ENCODE peak calls at places on chromosomes 13 and 19, in four cellular contexts. B, G, K and U are unnamed samples.

GRCh38 chr19:35294859-35295258 is 2.9 kb downstream of the MAG start:
- DNase-seq in B (no peak), K (no peak), G (no peak), U (no peak)

GRCh38 chr13:59178344-59178743 is 985.4 kb downstream of the DIAPH3 start:
- DNase-seq in K (no peak), B (no peak), G (peak; percentile 2), U (no peak)

GRCh38 chr13:94169783-94170513 is 309.5 kb downstream of the DCT start:
- DNase-seq in K (peak; percentile 23), B (no peak), G (no peak), U (peak; percentile 68)

GRCh38 chr13:108944760-108945159 is 315.3 kb downstream of the MYO16 start:
- DNase-seq in K (no peak), G (no peak), B (no peak), U (no peak)

GRCh38 chr19:10191347-10191746 is 3.4 kb downstream of the DNMT1 start:
- DNase-seq in K (peak; percentile 35), B (no peak), G (peak; percentile 46), U (peak; percentile 71)

GRCh38 chr13:111462221-111462764 is 141.9 kb downstream of the TEX29 start:
- DNase-seq in B (no peak), G (no peak), K (no peak), U (no peak)

GRCh38 chr13:23159205-23159586 is 21.6 kb upstream of the SGCG start:
- DNase-seq in B (peak; percentile 16), K (no peak), G (peak; percentile 31), U (no peak)

GRCh38 chr13:99694251-99694650 is 193.0 kb downstream of the TM9SF2 start:
- DNase-seq in G (no peak), B (no peak), K (no peak), U (no peak)

GRCh38 chr19:53868892-53869804 is 1.5 kb downstream of the MYADM start:
- DNase-seq in G (peak; percentile 90), B (peak; percentile 87), K (peak; percentile 91), U (peak; percentile 93)

GRCh38 chr19:4208385-4209094 is 20.8 kb upstream of the EBI3 start:
- DNase-seq in B (no peak), K (no peak), G (peak; percentile 50), U (no peak)

GRCh38 chr13:49693191-49693733 is 2.0 kb upstream of the EBPL start:
- DNase-seq in B (no peak), G (peak; percentile 76), K (no peak), U (no peak)

GRCh38 chr13:109744512-109745051 is 41.8 kb downstream of the IRS2 start:
- DNase-seq in B (no peak), K (no peak), G (peak; percentile 71), U (peak; percentile 70)

GRCh38 chr13:51457086-51457485 is 4.2 kb upstream of the INTS6 start:
- DNase-seq in B (no peak), G (no peak), K (no peak), U (no peak)

GRCh38 chr13:113937073-113937472 is 36.8 kb downstream of the C13orf46 start:
- DNase-seq in G (no peak), B (no peak), K (no peak), U (no peak)

GRCh38 chr13:25136872-25137623 is 35.0 kb downstream of the AMER2 start:
- DNase-seq in K (no peak), B (no peak), G (no peak), U (no peak)

GRCh38 chr13:49220856-49221614 is 897 bp downstream of the MLNR start:
- DNase-seq in G (no peak), K (no peak), B (no peak), U (no peak)

GRCh38 chr13:79688741-79689140 is 207.8 kb downstream of the NDFIP2 start:
- DNase-seq in K (no peak), G (no peak), B (no peak), U (no peak)

GRCh38 chr19:1407662-1408299 is 395 bp downstream of the DAZAP1 start:
- DNase-seq in B (peak; percentile 27), G (no peak), K (no peak), U (peak; percentile 71)

GRCh38 chr19:39828634-39829032 is 5.3 kb downstream of the DYRK1B start:
- DNase-seq in G (no peak), B (no peak), K (no peak), U (no peak)

GRCh38 chr13:49538404-49538803 is 42.7 kb downstream of the PHF11 start:
- DNase-seq in K (no peak), B (no peak), G (no peak), U (no peak)

GRCh38 chr19:41367848-41368301 is 3.9 kb upstream of the B9D2 start:
- DNase-seq in K (no peak), G (peak; percentile 78), B (no peak), U (no peak)

GRCh38 chr19:12778020-12778904 is 2.9 kb upstream of the HOOK2 start:
- DNase-seq in G (peak; percentile 58), B (peak; percentile 63), K (peak; percentile 86), U (peak; percentile 82)

GRCh38 chr13:110593430-110594130 is 21.8 kb upstream of the NAXD start:
- DNase-seq in K (no peak), G (peak; percentile 72), B (peak; percentile 63), U (peak; percentile 38)

GRCh38 chr19:52941941-52942370 is 18.7 kb upstream of the ZNF888 start:
- DNase-seq in G (peak; percentile 30), B (peak; percentile 40), K (no peak), U (peak; percentile 37)

GRCh38 chr19:17323973-17324327 is 10.7 kb downstream of the ANO8 start:
- DNase-seq in K (no peak), G (no peak), B (peak; percentile 45), U (no peak)

GRCh38 chr13:37475151-37475550 is 123.4 kb downstream of the POSTN start:
- DNase-seq in B (no peak), K (no peak), G (no peak), U (no peak)

GRCh38 chr13:31012285-31013024 is 80.0 kb downstream of the TEX26 start:
- DNase-seq in B (no peak), K (no peak), G (peak; percentile 19), U (no peak)

GRCh38 chr19:55472463-55472862 is 4.0 kb upstream of the ZNF628 start:
- DNase-seq in G (peak; percentile 86), K (no peak), B (no peak), U (no peak)

GRCh38 chr19:39759457-39760184 is 19.0 kb upstream of the LEUTX start:
- DNase-seq in K (no peak), B (no peak), G (no peak), U (no peak)

GRCh38 chr19:58227964-58228583 is 640 bp upstream of the ZNF544 start:
- DNase-seq in B (no peak), K (no peak), G (no peak), U (no peak)

GRCh38 chr19:41297628-41298326 is 12.2 kb upstream of the CCDC97 start:
- DNase-seq in K (no peak), G (no peak), B (no peak), U (no peak)

GRCh38 chr19:55372316-55373081 is 2.2 kb upstream of the IL11 start:
- DNase-seq in K (no peak), G (peak; percentile 57), B (no peak), U (no peak)

DNA sequence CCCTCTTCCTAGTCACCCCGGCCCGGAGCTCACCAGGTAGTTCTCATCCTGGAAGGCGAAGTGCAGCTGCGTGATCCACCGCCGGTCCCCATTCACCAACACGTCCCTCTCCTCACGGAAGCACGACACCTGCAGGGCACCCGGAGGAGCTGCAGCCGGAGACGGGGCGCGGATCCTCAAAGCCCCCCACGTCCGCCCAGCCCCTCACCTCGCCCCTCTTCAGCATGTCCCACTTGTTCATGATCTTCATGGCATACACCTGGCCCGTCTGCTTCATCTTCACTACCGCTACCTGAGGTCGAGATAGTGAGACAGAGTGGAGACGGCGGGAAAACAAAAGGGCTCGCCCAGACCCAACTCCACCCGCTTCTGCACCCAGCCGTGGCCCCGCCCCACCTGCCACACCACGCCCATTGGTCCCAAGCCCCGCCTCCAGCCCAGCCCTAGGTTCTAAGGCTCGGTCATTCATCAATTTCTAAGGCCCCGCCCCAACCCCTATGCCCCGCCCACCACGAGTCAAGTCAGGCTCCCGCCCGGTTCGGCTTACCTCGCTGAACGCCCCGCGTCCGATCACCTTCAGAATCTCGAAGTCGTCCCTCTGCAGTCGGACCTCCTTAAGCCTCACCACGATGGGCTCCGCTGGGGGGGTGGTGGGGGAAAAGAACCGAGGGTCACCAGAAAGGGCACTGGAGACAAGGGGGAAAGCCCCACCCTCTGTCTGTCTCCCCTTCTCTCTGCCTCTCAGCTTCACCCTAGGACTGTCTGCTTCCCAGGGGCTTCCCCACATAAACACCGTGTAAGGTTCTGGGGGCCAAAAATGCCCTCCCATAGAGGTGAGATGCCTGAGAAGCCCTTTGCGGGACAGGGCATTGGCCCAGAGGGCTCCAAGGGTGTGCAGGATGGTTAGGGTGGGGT is 2.8 kb downstream of the DMPK start:
- DNase-seq in B (peak; percentile 86), G (peak; percentile 86), K (peak; percentile 91), U (peak; percentile 87)
- H3K4me1 ChIP-seq in B (peaks cover 18% of the 10 kb centered on the region), G (peaks cover 49% of the 10 kb centered on the region), K (peaks cover 25% of the 10 kb centered on the region), U (peaks cover 5% of the 10 kb centered on the region)

DNA sequence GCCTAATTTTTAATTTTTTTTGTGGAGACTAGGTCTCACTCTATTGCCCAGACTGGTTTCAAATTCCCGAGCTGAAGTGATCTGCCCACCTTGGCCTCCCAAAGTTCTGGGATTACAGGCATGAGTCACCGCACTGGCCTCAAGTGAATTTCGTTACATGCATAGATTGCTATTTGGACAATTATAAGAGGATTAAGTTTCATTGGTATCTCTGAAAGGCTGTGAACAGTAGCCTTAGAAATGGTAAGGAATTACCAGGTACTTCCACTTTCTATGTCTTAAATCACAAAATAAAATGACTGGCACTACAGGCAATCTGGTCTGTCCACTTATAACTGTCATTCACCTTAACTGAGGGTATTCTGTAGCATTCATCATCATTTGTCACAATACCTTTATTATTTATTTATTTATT is 2.9 kb upstream of the CCDC9 start:
- DNase-seq in G (peak; percentile 83), K (no peak), B (no peak), U (no peak)
- H3K27ac ChIP-seq in G (peak overlapping the region; percentile 48), K (no peak overlapping the region), B (no peak overlapping the region), U (no peak overlapping the region)

GRCh38 chr19:47729799-47730520 is 15.4 kb upstream of the NOP53 start:
- DNase-seq in K (peak; percentile 78), B (peak; percentile 35), G (peak; percentile 80), U (peak; percentile 75)

GRCh38 chr19:47726467-47726866 is 13.2 kb downstream of the EHD2 start:
- DNase-seq in K (no peak), G (no peak), B (no peak), U (no peak)

GRCh38 chr19:47729468-47729798 is 15.9 kb upstream of the NOP53 start:
- DNase-seq in K (peak; percentile 92), G (peak; percentile 89), B (no peak), U (no peak)

GRCh38 chr19:47730910-47731309 is 14.4 kb upstream of the NOP53 start:
- DNase-seq in K (no peak), G (no peak), B (no peak), U (no peak)

GRCh38 chr19:47730521-47730889 is 14.8 kb upstream of the NOP53 start:
- DNase-seq in B (no peak), G (no peak), K (no peak), U (no peak)
- H3K36me3 ChIP-seq in B (no peaks in the 10 kb centered on the region), G (no peaks in the 10 kb centered on the region), K (no peaks in the 10 kb centered on the region), U (no peaks in the 10 kb centered on the region)

GRCh38 chr13:21018220-21018619 is 43.2 kb downstream of the LATS2 start:
- DNase-seq in B (no peak), K (no peak), G (no peak), U (peak; percentile 57)
- H3K4me1 ChIP-seq in B (no peaks in the 10 kb centered on the region), K (no peaks in the 10 kb centered on the region), G (peaks cover 47% of the 10 kb centered on the region), U (no peaks in the 10 kb centered on the region)